ENCODE peak calls at places on chromosomes 11 and 22, in seven cellular contexts. X is aorta, H is A549, J is kidney, V is Panc1, C is gastrocnemius medialis, P is upper lobe of right lung. Q is an unnamed sample.

GRCh38 chr11:134592391-134592990 is 180.4 kb upstream of the B3GAT1 start:
- DNase-seq in V (peak; percentile 25), C (no peak), J (no peak), X (no peak), P (peak; percentile 61), H (no peak), Q (no peak)

GRCh38 chr11:45148276-45148675 is 1.8 kb downstream of the PRDM11 start:
- DNase-seq in P (no peak), X (no peak), J (no peak), C (no peak), V (no peak), H (no peak), Q (no peak)

GRCh38 chr11:2302280-2302843 is 549 bp downstream of the TSPAN32 start:
- DNase-seq in J (peak; percentile 70), P (peak; percentile 72), X (no peak), V (no peak), H (no peak), C (no peak), Q (peak; percentile 70)

GRCh38 chr11:24679686-24680318 is 182.9 kb downstream of the LUZP2 start:
- DNase-seq in V (no peak), H (no peak), C (no peak), X (no peak), J (no peak), P (no peak), Q (no peak)

GRCh38 chr11:11510939-11511338 is 110.9 kb downstream of the GALNT18 start:
- DNase-seq in J (peak; percentile 72), X (no peak), C (peak; percentile 55), V (no peak), H (no peak), P (no peak), Q (no peak)

GRCh38 chr22:19961201-19961580 is 19.6 kb upstream of the TXNRD2 start:
- DNase-seq in P (no peak), C (no peak), V (no peak), J (peak; percentile 77), X (peak; percentile 51), H (no peak), Q (peak; percentile 64)

GRCh38 chr22:41288245-41288946 is 2.4 kb upstream of the RANGAP1 start:
- DNase-seq in P (no peak), X (no peak), J (peak; percentile 50), V (peak; percentile 83), C (no peak), H (peak; percentile 71), Q (no peak)

GRCh38 chr11:13101836-13102574 is 92.9 kb downstream of the RASSF10 start:
- DNase-seq in C (no peak), P (no peak), X (no peak), J (no peak), H (no peak), V (no peak), Q (no peak)

GRCh38 chr22:37263966-37264887 is 18.1 kb upstream of the CYTH4 start:
- DNase-seq in V (no peak), P (peak; percentile 37), X (peak; percentile 33), C (no peak), H (no peak), J (no peak), Q (no peak)

GRCh38 chr11:47587733-47588326 is 1.4 kb downstream of the FAM180B start:
- DNase-seq in X (peak; percentile 90), P (peak; percentile 84), H (no peak), J (peak; percentile 73), V (no peak), C (peak; percentile 41), Q (peak; percentile 80)

GRCh38 chr11:112412383-112412782 is 151.7 kb upstream of the PLET1 start:
- DNase-seq in X (no peak), V (no peak), P (no peak), J (no peak), C (no peak), H (no peak), Q (no peak)

GRCh38 chr11:130623909-130624668 is 175.6 kb downstream of the ADAMTS15 start:
- DNase-seq in H (no peak), X (no peak), J (no peak), V (no peak), P (no peak), C (no peak), Q (no peak)

GRCh38 chr22:19641983-19642451 is 72.3 kb upstream of the SEPTIN5 start:
- DNase-seq in J (no peak), P (no peak), H (no peak), C (no peak), V (no peak), X (no peak), Q (no peak)

GRCh38 chr22:38205261-38206128 is 3.7 kb downstream of the MAFF start:
- DNase-seq in J (peak; percentile 90), V (no peak), C (peak; percentile 51), P (no peak), X (peak; percentile 96), H (no peak), Q (peak; percentile 97)

GRCh38 chr11:108122166-108122628 is 830 bp downstream of the ACAT1 start:
- DNase-seq in C (no peak), H (no peak), X (no peak), P (no peak), V (no peak), J (no peak), Q (no peak)

GRCh38 chr11:129377739-129378138 is 2.1 kb downstream of the BARX2 start:
- DNase-seq in V (no peak), X (no peak), J (no peak), C (no peak), P (no peak), H (no peak), Q (no peak)
- H3K27ac ChIP-seq in V (peak overlapping the region; percentile 41), X (no peak overlapping the region), J (no peak overlapping the region), C (no peak overlapping the region), P (no peak overlapping the region), H (no peak overlapping the region), Q (no peak overlapping the region)

GRCh38 chr11:119472856-119473222 is 49.9 kb upstream of the THY1 start:
- DNase-seq in C (no peak), J (no peak), H (no peak), P (no peak), V (no peak), X (no peak), Q (no peak)

GRCh38 chr11:119471329-119471728 is 48.4 kb upstream of the THY1 start:
- DNase-seq in X (no peak), C (no peak), V (no peak), J (no peak), P (no peak), H (no peak), Q (no peak)

GRCh38 chr11:119468511-119468910 is 45.5 kb upstream of the THY1 start:
- DNase-seq in H (no peak), X (no peak), J (no peak), C (no peak), P (no peak), V (no peak), Q (no peak)

GRCh38 chr11:119472186-119472855 is 49.3 kb upstream of the THY1 start:
- DNase-seq in V (no peak), C (no peak), J (no peak), X (no peak), P (no peak), H (no peak), Q (no peak)

DNA sequence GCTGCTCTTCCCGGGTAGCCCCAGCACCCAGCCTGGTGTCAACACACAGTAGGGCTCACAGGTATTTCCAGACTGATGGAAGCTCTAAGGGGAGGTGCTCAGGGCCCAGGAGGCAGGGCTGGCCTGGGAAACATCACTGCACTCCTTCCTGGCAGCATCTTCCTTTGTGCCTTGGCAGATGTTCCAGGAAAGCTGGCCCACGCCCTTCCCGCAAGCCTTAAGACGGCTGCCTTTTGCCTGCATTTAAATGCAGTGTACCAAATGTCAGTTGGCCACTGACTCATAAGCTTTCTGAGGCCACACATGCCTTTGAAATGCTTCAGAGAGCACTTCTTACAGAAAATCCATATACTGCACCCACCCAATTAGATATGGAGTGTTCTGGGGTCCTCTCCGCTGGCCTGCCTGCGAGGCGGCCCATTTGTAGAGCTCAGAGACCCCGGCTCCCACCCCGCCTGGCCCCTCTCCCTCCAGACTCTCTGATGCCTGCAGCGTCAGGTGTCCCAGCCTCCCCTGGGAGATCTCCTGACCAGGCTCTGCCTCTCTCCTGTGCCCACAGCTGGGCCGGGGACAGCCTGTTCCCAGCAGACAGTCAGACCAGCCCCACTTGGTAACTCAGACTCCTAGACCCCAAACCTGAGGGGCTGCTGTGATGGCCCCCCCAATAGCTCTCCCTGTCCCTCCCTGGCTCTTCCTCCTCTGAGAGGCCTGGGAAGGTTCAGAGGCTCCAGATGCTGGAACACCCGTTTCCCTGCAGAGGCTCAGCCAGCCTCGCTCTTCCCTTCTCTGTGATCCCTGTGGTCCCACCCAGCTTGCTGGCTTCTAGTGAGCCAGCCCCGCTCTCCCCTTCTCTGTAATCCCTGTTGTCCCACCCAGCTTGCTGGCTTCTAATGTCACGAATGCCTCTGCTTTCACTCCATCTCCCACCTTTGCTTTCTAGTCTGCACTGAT is 47.6 kb upstream of the THY1 start:
- DNase-seq in C (no peak), V (no peak), H (no peak), P (no peak), J (no peak), X (no peak), Q (no peak)
- H3K4me3 ChIP-seq in C (no peak overlapping the region), V (no peak overlapping the region), H (no peak overlapping the region), P (no peak overlapping the region), J (no peak overlapping the region), X (no peak overlapping the region), Q (no peak overlapping the region)

DNA sequence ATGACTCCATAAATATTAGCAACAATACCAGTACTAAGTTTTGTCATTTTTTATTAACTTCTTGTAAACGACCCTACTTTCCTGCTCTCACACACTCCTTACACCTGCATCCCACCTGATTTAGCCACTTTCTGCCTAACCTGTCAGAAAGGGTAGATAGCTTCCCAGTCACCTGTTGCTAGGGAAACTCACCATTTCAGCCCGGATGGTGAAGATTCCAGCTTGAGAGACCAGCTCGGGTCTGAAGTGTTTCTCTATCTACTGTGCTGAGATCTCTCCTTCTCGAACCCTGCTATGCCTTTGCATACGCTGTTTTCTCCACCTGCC is at the start of gene PARVG:
- DNase-seq in H (no peak), V (no peak), P (no peak), J (no peak), C (no peak), X (no peak), Q (no peak)
- H3K27ac ChIP-seq in H (no peak within 1 kb of the TSS), V (no peak within 1 kb of the TSS), P (peak within 1 kb of the TSS; percentile 84), J (no peak within 1 kb of the TSS), C (no peak within 1 kb of the TSS), X (no peak within 1 kb of the TSS), Q (no peak within 1 kb of the TSS)

DNA sequence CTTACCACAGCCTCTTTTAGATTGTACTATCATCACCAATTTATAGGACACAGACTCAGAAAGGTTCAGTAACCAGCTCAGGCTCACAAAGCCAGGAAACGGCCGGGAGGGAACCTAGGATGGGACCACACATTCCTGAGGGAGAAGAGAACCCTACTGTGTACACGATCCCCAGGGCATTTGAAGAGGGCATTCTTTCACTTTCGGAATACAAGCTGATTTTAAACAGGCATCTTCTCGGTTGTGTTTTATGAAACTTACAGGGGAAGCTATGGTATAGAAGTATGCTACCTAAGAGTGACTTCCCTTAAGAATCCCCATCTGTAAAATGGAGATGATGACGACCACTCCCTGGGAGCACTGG is 19.0 kb downstream of the SMCO4 start:
- DNase-seq in V (no peak), J (no peak), H (no peak), C (no peak), X (no peak), P (no peak), Q (no peak)
- H3K4me3 ChIP-seq in V (no peak overlapping the region), J (no peak overlapping the region), H (no peak overlapping the region), C (no peak overlapping the region), X (no peak overlapping the region), P (no peak overlapping the region), Q (no peak overlapping the region)

GRCh38 chr22:29054251-29054767 is 7.3 kb downstream of the C22orf31 start:
- DNase-seq in C (no peak), V (no peak), H (no peak), P (no peak), X (no peak), J (no peak), Q (no peak)
- H3K27ac ChIP-seq in C (no peak overlapping the region), V (no peak overlapping the region), H (no peak overlapping the region), P (no peak overlapping the region), X (no peak overlapping the region), J (no peak overlapping the region), Q (no peak overlapping the region)

Q was measured in right cardiac atrium.